ENCODE peak calls at places on chromosome 22, in four cellular contexts. V, B, Z and U are unnamed samples.

GRCh38 chr22:22070371-22070824 is 87.8 kb upstream of the TOP3B start:
- DNase-seq in B (no peak), V (no peak), Z (no peak), U (no peak)

GRCh38 chr22:17580461-17581031 is 17.2 kb downstream of the SLC25A18 start:
- DNase-seq in B (no peak), V (no peak), Z (no peak), U (no peak)

GRCh38 chr22:30562391-30562790 is 12.1 kb downstream of the GAL3ST1 start:
- DNase-seq in V (no peak), Z (no peak), B (no peak), U (no peak)

GRCh38 chr22:45493286-45493771 is 9.4 kb upstream of the FBLN1 start:
- DNase-seq in B (no peak), Z (no peak), V (no peak), U (no peak)

GRCh38 chr22:48703265-48703941 is 1124.3 kb downstream of the BRD1 start:
- DNase-seq in V (no peak), B (no peak), Z (no peak), U (no peak)

GRCh38 chr22:23817146-23817545 is 21.7 kb downstream of the DERL3 start:
- DNase-seq in B (no peak), V (no peak), Z (no peak), U (no peak)

GRCh38 chr22:24025475-24025874 is 14.4 kb downstream of the CABIN1 start:
- DNase-seq in V (no peak), Z (no peak), B (no peak), U (no peak)

GRCh38 chr22:28044546-28045173 is 125.6 kb upstream of the PITPNB start:
- DNase-seq in Z (no peak), V (no peak), B (no peak), U (no peak)

GRCh38 chr22:39563571-39564428 is 6.8 kb upstream of the CACNA1I start:
- DNase-seq in B (no peak), V (no peak), Z (no peak), U (no peak)

GRCh38 chr22:26489447-26490036 is 5.9 kb downstream of the SRRD start:
- DNase-seq in B (no peak), Z (no peak), V (no peak), U (no peak)

GRCh38 chr22:27885977-27886842 is 32.8 kb downstream of the PITPNB start:
- DNase-seq in B (no peak), V (peak), Z (peak), U (peak)

GRCh38 chr22:48722661-48723060 is 1105.0 kb downstream of the BRD1 start:
- DNase-seq in V (no peak), Z (no peak), B (no peak), U (no peak)

GRCh38 chr22:48906177-48906835 is 921.4 kb downstream of the BRD1 start:
- DNase-seq in V (no peak), Z (no peak), B (no peak), U (no peak)

GRCh38 chr22:40654522-40655167 is 18.1 kb upstream of the MRTFA start:
- DNase-seq in Z (peak), B (no peak), V (peak), U (peak)

GRCh38 chr22:20970939-20971657 is 4.0 kb downstream of the AIFM3 start:
- DNase-seq in V (no peak), Z (no peak), B (no peak), U (no peak)

GRCh38 chr22:46581580-46582244 is 38.5 kb upstream of the GRAMD4 start:
- DNase-seq in Z (no peak), B (no peak), V (no peak), U (no peak)

GRCh38 chr22:37549704-37550059 is 10.6 kb upstream of the CDC42EP1 start:
- DNase-seq in V (peak), B (no peak), Z (no peak), U (peak)

GRCh38 chr22:38696606-38697005 is 4.1 kb downstream of the JOSD1 start:
- DNase-seq in Z (peak), B (no peak), V (peak), U (peak)

GRCh38 chr22:19635644-19636043 is 78.7 kb upstream of the SEPTIN5 start:
- DNase-seq in V (no peak), Z (no peak), B (no peak), U (no peak)

GRCh38 chr22:21020802-21021429 is 6.0 kb downstream of the P2RX6 start:
- DNase-seq in V (no peak), Z (peak), B (no peak), U (no peak)

GRCh38 chr22:47591709-47592108 is 829.3 kb downstream of the TBC1D22A start:
- DNase-seq in V (no peak), Z (no peak), B (no peak), U (no peak)

GRCh38 chr22:37201066-37201820 is 11.0 kb downstream of the SSTR3 start:
- DNase-seq in V (no peak), B (no peak), Z (no peak), U (no peak)

GRCh38 chr22:33867118-33867863 is 53.0 kb downstream of the LARGE1 start:
- DNase-seq in Z (no peak), V (peak), B (no peak), U (peak)

GRCh38 chr22:44026630-44027511 is 2.8 kb downstream of the PARVB start:
- DNase-seq in B (peak), V (peak), Z (peak), U (no peak)

GRCh38 chr22:47439643-47440265 is 677.3 kb downstream of the TBC1D22A start:
- DNase-seq in Z (no peak), V (no peak), B (no peak), U (no peak)

GRCh38 chr22:48475661-48476345 is 1351.9 kb downstream of the BRD1 start:
- DNase-seq in Z (no peak), B (no peak), V (no peak), U (no peak)

GRCh38 chr22:32518848-32519247 is 44.2 kb downstream of the FBXO7 start:
- DNase-seq in Z (peak), V (no peak), B (no peak), U (no peak)

GRCh38 chr22:43867839-43868652 is 5.7 kb upstream of the SULT4A1 start:
- DNase-seq in V (peak), B (no peak), Z (peak), U (peak)